ENCODE peak calls at places on chromosome 1, in five cellular contexts. One of them, this sample, is unnamed. For H3K9me3 and H3K27me3, the result is how much of the 10 kb centered on the place peaks cover.

GRCh38 chr1:65769621-65770020 is 23.1 kb upstream of the PDE4B start:
- DNase-seq in K562: no peak
- DNase-seq in breast epithelium: no peak
- DNase-seq in heart right ventricle: no peak
- DNase-seq in BE2C: no peak
- DNase-seq in this sample: no peak

GRCh38 chr1:238552271-238552670 is 661.5 kb upstream of the ZP4 start:
- DNase-seq in heart right ventricle: no peak
- DNase-seq in BE2C: no peak
- DNase-seq in breast epithelium: no peak
- DNase-seq in K562: no peak
- DNase-seq in this sample: no peak

GRCh38 chr1:180778782-180779398 is 133.8 kb upstream of the KIAA1614 start:
- DNase-seq in BE2C: no peak
- DNase-seq in K562: peak
- DNase-seq in breast epithelium: no peak
- DNase-seq in heart right ventricle: no peak
- DNase-seq in this sample: no peak

GRCh38 chr1:23444104-23444533 is 19.6 kb upstream of the TCEA3 start:
- DNase-seq in K562: no peak
- DNase-seq in breast epithelium: peak
- DNase-seq in BE2C: no peak
- DNase-seq in heart right ventricle: peak
- DNase-seq in this sample: peak

GRCh38 chr1:154621875-154622274 is 13.9 kb upstream of the ADAR start:
- DNase-seq in breast epithelium: no peak
- DNase-seq in K562: no peak
- DNase-seq in heart right ventricle: no peak
- DNase-seq in BE2C: no peak
- DNase-seq in this sample: no peak

GRCh38 chr1:186682721-186683120 is 2.5 kb upstream of the PTGS2 start:
- DNase-seq in K562: no peak
- DNase-seq in breast epithelium: no peak
- DNase-seq in heart right ventricle: no peak
- DNase-seq in BE2C: no peak
- DNase-seq in this sample: no peak

GRCh38 chr1:228270032-228270431 is 62.2 kb downstream of the OBSCN start:
- DNase-seq in heart right ventricle: no peak
- DNase-seq in breast epithelium: no peak
- DNase-seq in K562: no peak
- DNase-seq in BE2C: no peak
- DNase-seq in this sample: no peak

GRCh38 chr1:42006093-42006492 is 87.4 kb upstream of the HIVEP3 start:
- DNase-seq in BE2C: no peak
- DNase-seq in breast epithelium: no peak
- DNase-seq in heart right ventricle: no peak
- DNase-seq in K562: no peak
- DNase-seq in this sample: no peak

GRCh38 chr1:210233216-210233494 is 559 bp downstream of the SERTAD4 start:
- DNase-seq in BE2C: peak
- DNase-seq in K562: no peak
- DNase-seq in breast epithelium: no peak
- DNase-seq in heart right ventricle: no peak
- DNase-seq in this sample: no peak

GRCh38 chr1:11779715-11780379 is 17.9 kb downstream of the C1orf167 start:
- DNase-seq in K562: no peak
- DNase-seq in breast epithelium: no peak
- DNase-seq in BE2C: no peak
- DNase-seq in heart right ventricle: no peak
- DNase-seq in this sample: no peak

GRCh38 chr1:154220970-154221814 is 437 bp downstream of the UBAP2L start:
- DNase-seq in BE2C: peak
- DNase-seq in breast epithelium: peak
- DNase-seq in heart right ventricle: peak
- DNase-seq in K562: peak
- DNase-seq in this sample: peak

GRCh38 chr1:60160141-60160540 is 86.6 kb upstream of the C1orf87 start:
- DNase-seq in BE2C: no peak
- DNase-seq in heart right ventricle: no peak
- DNase-seq in K562: no peak
- DNase-seq in breast epithelium: no peak
- DNase-seq in this sample: no peak

GRCh38 chr1:67749263-67749843 is 64.4 kb downstream of the GADD45A start:
- DNase-seq in BE2C: no peak
- DNase-seq in heart right ventricle: no peak
- DNase-seq in breast epithelium: peak
- DNase-seq in K562: no peak
- DNase-seq in this sample: no peak

GRCh38 chr1:55575571-55576279 is 360.6 kb upstream of the USP24 start:
- DNase-seq in K562: no peak
- DNase-seq in breast epithelium: peak
- DNase-seq in BE2C: no peak
- DNase-seq in heart right ventricle: no peak
- DNase-seq in this sample: peak

GRCh38 chr1:46285730-46286477 is 17.5 kb downstream of the LRRC41 start:
- DNase-seq in breast epithelium: no peak
- DNase-seq in heart right ventricle: no peak
- DNase-seq in BE2C: peak
- DNase-seq in K562: no peak
- DNase-seq in this sample: no peak

GRCh38 chr1:223825767-223826461 is 19.8 kb downstream of the TP53BP2 start:
- DNase-seq in BE2C: no peak
- DNase-seq in breast epithelium: no peak
- DNase-seq in K562: no peak
- DNase-seq in heart right ventricle: no peak
- DNase-seq in this sample: no peak

GRCh38 chr1:205016075-205016474 is 26.9 kb upstream of the CNTN2 start:
- DNase-seq in K562: no peak
- DNase-seq in BE2C: no peak
- DNase-seq in heart right ventricle: no peak
- DNase-seq in breast epithelium: no peak
- DNase-seq in this sample: no peak

GRCh38 chr1:228212415-228212965 is 4.6 kb downstream of the OBSCN start:
- DNase-seq in BE2C: no peak
- DNase-seq in K562: no peak
- DNase-seq in breast epithelium: peak
- DNase-seq in heart right ventricle: no peak
- DNase-seq in this sample: no peak

GRCh38 chr1:218874313-218874712 is 299.4 kb upstream of the LYPLAL1 start:
- DNase-seq in K562: no peak
- DNase-seq in heart right ventricle: no peak
- DNase-seq in breast epithelium: no peak
- DNase-seq in BE2C: no peak
- DNase-seq in this sample: no peak

GRCh38 chr1:68231627-68232303 is 558 bp downstream of the WLS start:
- DNase-seq in heart right ventricle: peak
- DNase-seq in K562: no peak
- DNase-seq in BE2C: peak
- DNase-seq in breast epithelium: peak
- DNase-seq in this sample: peak

GRCh38 chr1:51509773-51510172 is 9.3 kb downstream of the EPS15 start:
- DNase-seq in K562: no peak
- DNase-seq in BE2C: no peak
- DNase-seq in heart right ventricle: no peak
- DNase-seq in breast epithelium: no peak
- DNase-seq in this sample: no peak

GRCh38 chr1:43530483-43531452 is at the start of gene PTPRF:
- DNase-seq in heart right ventricle: peak
- DNase-seq in K562: peak
- DNase-seq in breast epithelium: no peak
- DNase-seq in BE2C: peak
- DNase-seq in this sample: no peak

GRCh38 chr1:74689800-74690696 is 16.5 kb upstream of the ERICH3 start:
- DNase-seq in breast epithelium: no peak
- DNase-seq in BE2C: peak
- DNase-seq in K562: peak
- DNase-seq in heart right ventricle: peak
- DNase-seq in this sample: no peak

GRCh38 chr1:235702412-235702811 is 52.8 kb upstream of the GNG4 start:
- DNase-seq in K562: no peak
- DNase-seq in heart right ventricle: no peak
- DNase-seq in breast epithelium: no peak
- DNase-seq in BE2C: no peak
- DNase-seq in this sample: no peak

GRCh38 chr1:193629875-193630274 is 443.5 kb upstream of the B3GALT2 start:
- DNase-seq in K562: no peak
- DNase-seq in heart right ventricle: no peak
- DNase-seq in BE2C: no peak
- DNase-seq in breast epithelium: no peak
- DNase-seq in this sample: no peak

GRCh38 chr1:109815809-109816791 is 52.4 kb upstream of the EPS8L3 start:
- DNase-seq in breast epithelium: peak
- DNase-seq in K562: no peak
- DNase-seq in heart right ventricle: no peak
- DNase-seq in BE2C: no peak
- DNase-seq in this sample: no peak

GRCh38 chr1:201741763-201742342 is 87.1 kb upstream of the IPO9 start:
- DNase-seq in K562: no peak
- DNase-seq in BE2C: no peak
- DNase-seq in breast epithelium: no peak
- DNase-seq in heart right ventricle: no peak
- DNase-seq in this sample: no peak

GRCh38 chr1:201739492-201740085 is 89.4 kb upstream of the IPO9 start:
- DNase-seq in BE2C: no peak
- DNase-seq in K562: no peak
- DNase-seq in breast epithelium: no peak
- DNase-seq in heart right ventricle: peak
- DNase-seq in this sample: peak

GRCh38 chr1:201740609-201741231 is 88.2 kb upstream of the IPO9 start:
- DNase-seq in K562: no peak
- DNase-seq in breast epithelium: no peak
- DNase-seq in BE2C: no peak
- DNase-seq in heart right ventricle: no peak
- DNase-seq in this sample: no peak

GRCh38 chr1:201739054-201739453 is 89.9 kb upstream of the IPO9 start:
- DNase-seq in BE2C: no peak
- DNase-seq in K562: no peak
- DNase-seq in breast epithelium: no peak
- DNase-seq in heart right ventricle: no peak
- DNase-seq in this sample: no peak

DNA sequence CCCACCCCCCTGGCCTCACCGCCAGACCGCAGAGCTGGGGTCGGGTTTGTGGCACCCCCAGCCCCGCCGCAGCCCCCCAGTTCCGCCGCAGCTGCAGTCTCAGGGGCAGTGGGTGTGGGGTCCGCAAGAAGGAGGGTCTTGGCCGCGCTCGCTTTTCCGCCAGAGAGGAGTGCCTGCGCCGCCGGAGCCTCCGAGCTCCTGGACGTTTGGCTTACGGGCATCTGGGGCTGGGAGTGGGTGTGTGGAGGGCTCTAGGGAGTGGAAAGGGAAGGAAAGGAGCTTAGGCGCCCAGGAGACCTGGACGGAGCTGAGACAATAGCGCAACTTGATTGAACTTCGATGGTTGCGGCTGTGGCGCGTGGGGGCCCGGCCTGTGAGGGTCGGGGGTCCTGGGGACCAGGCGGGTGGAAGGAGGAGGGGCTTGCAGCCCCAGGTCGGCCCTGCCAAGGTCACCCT is 88.8 kb upstream of the IPO9 start:
- DNase-seq in heart right ventricle: no peak
- DNase-seq in K562: no peak
- DNase-seq in breast epithelium: no peak
- DNase-seq in BE2C: no peak
- DNase-seq in this sample: no peak
- TF ChIP-seq CTCF in heart right ventricle: no peak
- TF ChIP-seq CTCF in K562: no peak
- TF ChIP-seq CTCF in breast epithelium: no peak
- TF ChIP-seq CTCF in BE2C: no peak
- TF ChIP-seq CTCF in this sample: no peak

DNA sequence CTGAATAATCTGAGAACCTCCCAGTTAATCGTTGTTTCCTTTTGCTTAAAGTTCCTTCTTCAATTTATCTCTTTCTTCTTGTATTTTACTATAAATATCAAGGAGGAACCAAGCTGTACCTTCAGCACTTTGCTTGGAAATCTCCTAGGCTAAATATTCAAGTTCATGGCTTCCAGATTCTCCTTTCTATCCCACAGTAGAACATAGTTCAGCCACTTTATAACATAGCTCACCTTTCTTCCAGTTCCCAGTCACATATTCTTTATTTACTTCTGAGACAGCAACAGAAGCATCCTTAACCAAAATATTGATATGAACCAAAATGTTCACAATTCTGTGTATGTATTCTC is 11.0 kb downstream of the ZMYM4 start:
- DNase-seq in breast epithelium: no peak
- DNase-seq in heart right ventricle: no peak
- DNase-seq in BE2C: no peak
- DNase-seq in K562: no peak
- DNase-seq in this sample: no peak
- H3K9me3 ChIP-seq in breast epithelium: under half
- H3K9me3 ChIP-seq in heart right ventricle: under half
- H3K9me3 ChIP-seq in BE2C: under half
- H3K9me3 ChIP-seq in K562: under half
- H3K9me3 ChIP-seq in this sample: under half

DNA sequence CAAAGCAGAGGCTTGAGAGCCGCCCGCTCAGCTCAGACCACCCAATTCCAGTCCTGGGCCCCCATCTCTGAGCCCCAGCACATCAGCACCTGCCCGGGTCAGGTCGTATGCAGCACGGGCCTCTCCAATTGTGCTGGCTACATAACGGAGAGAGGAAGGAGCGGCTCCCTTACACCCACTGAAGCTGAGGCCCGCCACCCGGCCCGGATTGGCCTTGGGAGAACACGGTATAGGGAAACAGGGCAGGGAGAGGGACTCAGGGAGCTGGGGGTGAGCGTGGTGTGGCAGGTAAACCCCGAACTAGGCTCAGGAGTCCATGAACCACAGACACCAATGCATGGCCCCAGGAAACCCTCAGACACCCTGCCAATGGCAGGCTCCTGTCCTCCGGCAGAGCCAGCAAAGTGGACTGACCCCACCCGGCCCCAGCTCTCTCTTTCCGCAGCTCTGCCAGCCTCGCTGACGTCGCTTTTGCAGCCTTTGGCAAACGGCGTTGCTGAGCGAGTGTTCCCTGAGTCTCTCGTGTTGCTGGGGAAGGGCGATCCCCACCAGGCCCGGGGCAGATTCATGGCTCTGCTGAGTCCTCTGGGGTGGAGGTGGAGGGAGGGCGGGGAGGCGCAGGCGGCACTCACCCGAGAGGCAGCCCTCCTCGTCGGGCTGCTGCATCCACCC is 16.5 kb downstream of the MEGF6 start:
- DNase-seq in BE2C: no peak
- DNase-seq in breast epithelium: no peak
- DNase-seq in heart right ventricle: no peak
- DNase-seq in K562: no peak
- DNase-seq in this sample: no peak
- H3K27me3 ChIP-seq in BE2C: under half
- H3K27me3 ChIP-seq in breast epithelium: under half
- H3K27me3 ChIP-seq in heart right ventricle: under half
- H3K27me3 ChIP-seq in K562: under half
- H3K27me3 ChIP-seq in this sample: under half

DNA sequence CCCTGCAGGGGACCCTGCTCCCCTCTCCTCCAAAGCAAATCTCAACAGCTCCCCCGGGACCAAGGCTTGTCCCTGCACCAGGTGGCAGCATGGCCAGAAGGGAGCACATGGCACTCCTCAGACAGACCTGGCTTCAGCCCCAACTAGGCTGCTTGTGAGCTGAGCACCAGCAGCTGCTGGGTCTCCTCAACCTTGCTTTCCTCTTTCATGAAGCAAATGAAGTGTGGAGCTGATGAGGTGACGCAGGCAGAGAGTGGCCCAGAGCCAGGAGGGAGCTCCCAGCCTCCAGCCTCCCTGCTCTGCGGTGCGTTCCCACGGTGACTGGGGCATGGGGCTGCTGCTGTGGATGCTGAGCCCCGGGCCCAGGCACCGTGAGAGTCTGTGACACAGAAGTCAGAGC is 34.0 kb downstream of the MEGF6 start:
- DNase-seq in heart right ventricle: no peak
- DNase-seq in breast epithelium: no peak
- DNase-seq in K562: no peak
- DNase-seq in BE2C: peak
- DNase-seq in this sample: no peak
- TF ChIP-seq CTCF in heart right ventricle: no peak
- TF ChIP-seq CTCF in breast epithelium: no peak
- TF ChIP-seq CTCF in K562: no peak
- TF ChIP-seq CTCF in BE2C: no peak
- TF ChIP-seq CTCF in this sample: no peak

This sample was measured in heart left ventricle.